ENCODE peak calls at places on chromosomes 11 and 22, in four cellular contexts. W is K562, F is GM12891, G is GM12878. X is an unnamed sample.

GRCh38 chr22:22955866-22956535 is 68.4 kb downstream of the IGLL5 start:
- DNase-seq in G (no peak), F (no peak), W (peak; percentile 99), X (peak; percentile 48)

GRCh38 chr22:37019309-37020191 is at the start of the genes MPST and TST:
- DNase-seq in G (no peak), W (peak; percentile 81), F (peak; percentile 80), X (peak; percentile 91)

GRCh38 chr22:44254811-44255210 is 57.9 kb downstream of the SHISAL1 start:
- DNase-seq in W (no peak), G (no peak), F (no peak), X (no peak)

GRCh38 chr11:394034-394857 is at the start of gene PKP3:
- DNase-seq in G (no peak), F (no peak), W (peak; percentile 87), X (no peak)

GRCh38 chr11:78365381-78365792 is 52.2 kb downstream of the GAB2 start:
- DNase-seq in G (no peak), W (no peak), F (no peak), X (no peak)

GRCh38 chr22:26711205-26711958 is 54.0 kb downstream of the MIAT start:
- DNase-seq in F (peak; percentile 37), G (peak; percentile 68), W (no peak), X (no peak)

GRCh38 chr11:35335226-35335625 is 84.1 kb downstream of the SLC1A2 start:
- DNase-seq in F (no peak), G (no peak), W (no peak), X (no peak)

GRCh38 chr11:84498016-84498415 is 1129.1 kb downstream of the DLG2 start:
- DNase-seq in F (no peak), W (no peak), G (no peak), X (no peak)

GRCh38 chr11:78676026-78676557 is 101.4 kb upstream of the NARS2 start:
- DNase-seq in G (no peak), W (no peak), F (no peak), X (no peak)

GRCh38 chr22:20400606-20401375 is 6.8 kb downstream of the ZNF74 start:
- DNase-seq in G (no peak), F (no peak), W (peak; percentile 45), X (no peak)

GRCh38 chr11:23399995-23400394 is 539.7 kb upstream of the CCDC179 start:
- DNase-seq in F (no peak), W (no peak), G (no peak), X (no peak)

GRCh38 chr11:85709983-85710382 is 24.0 kb upstream of the CCDC89 start:
- DNase-seq in G (no peak), W (no peak), F (no peak), X (no peak)

GRCh38 chr22:26589367-26589844 is 526 bp downstream of the TPST2 start:
- DNase-seq in G (no peak), W (peak; percentile 61), F (peak; percentile 25), X (peak; percentile 3)

GRCh38 chr11:292211-293121 is 3.5 kb downstream of the PGGHG start:
- DNase-seq in F (no peak), G (no peak), W (no peak), X (no peak)

GRCh38 chr11:131064373-131064991 is 148.2 kb upstream of the SNX19 start:
- DNase-seq in G (peak; percentile 5), F (peak; percentile 40), W (peak; percentile 65), X (peak; percentile 23)

GRCh38 chr11:94934362-94934761 is 39.0 kb downstream of the CWC15 start:
- DNase-seq in W (no peak), G (no peak), F (no peak), X (no peak)

GRCh38 chr11:67252831-67253239 is 13.4 kb upstream of the GRK2 start:
- DNase-seq in W (no peak), G (no peak), F (no peak), X (no peak)

GRCh38 chr22:44887941-44888366 is 121.9 kb downstream of the PHF21B start:
- DNase-seq in W (no peak), G (no peak), F (no peak), X (no peak)

GRCh38 chr22:46604306-46604690 is 15.9 kb upstream of the GRAMD4 start:
- DNase-seq in G (peak; percentile 59), W (peak; percentile 84), F (peak; percentile 64), X (peak; percentile 98)

GRCh38 chr11:106482920-106483761 is 405.7 kb downstream of the AASDHPPT start:
- DNase-seq in W (no peak), F (no peak), G (no peak), X (no peak)

GRCh38 chr22:43554694-43555365 is 143.0 kb downstream of the MPPED1 start:
- DNase-seq in F (no peak), G (no peak), W (no peak), X (no peak)

GRCh38 chr11:36070215-36070976 is 126.5 kb downstream of the LDLRAD3 start:
- DNase-seq in W (no peak), G (no peak), F (no peak), X (no peak)

GRCh38 chr11:132987936-132988335 is 544.4 kb downstream of the OPCML start:
- DNase-seq in W (no peak), G (no peak), F (no peak), X (no peak)

GRCh38 chr22:27654536-27655445 is 146.8 kb downstream of the MN1 start:
- DNase-seq in F (no peak), G (no peak), W (no peak), X (no peak)

GRCh38 chr11:12139144-12139881 is 28.9 kb downstream of the MICAL2 start:
- DNase-seq in G (no peak), W (no peak), F (no peak), X (no peak)

GRCh38 chr11:93287434-93287833 is 43.1 kb upstream of the DEUP1 start:
- DNase-seq in G (no peak), W (no peak), F (no peak), X (no peak)

GRCh38 chr11:46521947-46522681 is 71.7 kb downstream of the AMBRA1 start:
- DNase-seq in F (no peak), W (no peak), G (no peak), X (peak; percentile 33)

GRCh38 chr11:69209936-69210659 is 54.4 kb downstream of the SMIM38 start:
- DNase-seq in G (peak; percentile 23), W (peak; percentile 69), F (no peak), X (peak; percentile 34)

GRCh38 chr11:71298761-71299181 is 46.4 kb upstream of the SHANK2 start:
- DNase-seq in F (no peak), G (no peak), W (no peak), X (no peak)

GRCh38 chr22:50313021-50313420 is 5.6 kb upstream of the PLXNB2 start:
- DNase-seq in F (no peak), G (no peak), W (no peak), X (no peak)

GRCh38 chr22:40423882-40424640 is 53.7 kb downstream of the SGSM3 start:
- DNase-seq in F (no peak), W (no peak), G (no peak), X (no peak)

GRCh38 chr11:46064221-46064620 is 57.0 kb downstream of the PHF21A start:
- DNase-seq in F (no peak), G (no peak), W (no peak), X (no peak)

GRCh38 chr11:7668911-7669310 is 4.4 kb downstream of the CYB5R2 start:
- DNase-seq in F (no peak), W (no peak), G (no peak), X (no peak)

GRCh38 chr11:69661413-69661715 is 13.8 kb downstream of the LTO1 start:
- DNase-seq in G (no peak), F (no peak), W (no peak), X (no peak)

GRCh38 chr11:118892515-118892914 is 8.8 kb downstream of the CXCR5 start:
- DNase-seq in F (no peak), G (no peak), W (peak; percentile 39), X (no peak)

GRCh38 chr22:37337204-37337943 is 55.1 kb downstream of the CYTH4 start:
- DNase-seq in F (no peak), G (no peak), W (no peak), X (no peak)

GRCh38 chr11:28268925-28269324 is 160.7 kb downstream of the METTL15 start:
- DNase-seq in W (no peak), G (no peak), F (no peak), X (no peak)
- TF ChIP-seq SPI1 in W (no peak), G (no peak), F (no peak), X (no peak)

GRCh38 chr11:112499908-112500204 is 239.2 kb upstream of the PLET1 start:
- DNase-seq in F (no peak), W (no peak), G (no peak), X (no peak)

GRCh38 chr11:112498701-112499100 is 238.0 kb upstream of the PLET1 start:
- DNase-seq in G (no peak), F (no peak), W (no peak), X (no peak)

GRCh38 chr11:112497826-112498225 is 237.2 kb upstream of the PLET1 start:
- DNase-seq in G (no peak), F (no peak), W (no peak), X (no peak)

GRCh38 chr11:112503410-112503809 is 242.8 kb upstream of the PLET1 start:
- DNase-seq in G (no peak), F (no peak), W (no peak), X (no peak)

DNA sequence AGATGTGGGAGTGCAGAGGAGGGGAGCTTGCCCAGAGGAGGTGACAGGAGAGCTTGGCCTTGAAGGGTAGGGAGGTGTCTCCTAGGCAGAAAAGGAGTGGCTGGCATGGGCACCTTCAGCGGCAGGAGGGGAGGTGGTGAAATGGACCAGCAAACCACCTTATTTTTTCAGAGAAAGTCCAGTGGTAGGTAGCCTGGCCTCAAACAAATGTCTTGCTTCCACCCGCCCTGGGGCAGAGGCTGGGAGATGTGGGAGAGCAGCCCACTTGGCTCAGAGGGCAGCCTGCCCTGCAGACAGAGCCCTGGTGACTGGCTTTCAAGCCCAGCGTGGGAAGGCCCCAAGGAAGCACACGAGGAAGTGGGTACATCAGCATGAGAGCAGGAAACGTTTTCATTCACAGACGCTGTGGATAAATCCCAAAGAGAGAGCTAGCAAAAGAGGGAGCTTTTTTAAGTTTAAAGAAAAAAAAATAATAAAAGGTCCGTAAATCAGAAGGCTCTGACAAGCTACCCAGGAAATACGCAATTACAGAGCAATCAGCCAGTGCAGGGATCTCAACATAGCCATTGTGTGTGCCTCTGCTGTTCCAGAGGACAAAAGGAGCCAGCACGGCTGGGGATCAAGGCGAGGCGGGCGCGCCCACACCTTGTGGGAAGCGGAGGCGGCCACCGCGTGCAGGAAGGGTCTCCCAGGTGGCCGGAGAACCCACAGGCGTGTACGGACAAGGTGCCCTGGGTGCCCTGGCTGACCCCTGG is 238.7 kb upstream of the PLET1 start:
- DNase-seq in G (no peak), W (no peak), F (no peak), X (no peak)
- TF ChIP-seq SPI1 in G (no peak), W (no peak), F (no peak), X (no peak)

GRCh38 chr22:19169002-19169946 is 9.3 kb downstream of the SLC25A1 start:
- DNase-seq in W (peak; percentile 88), G (no peak), F (no peak), X (no peak)
- TF ChIP-seq SPI1 in W (peak; percentile 21), G (no peak), F (no peak), X (no peak)

DNA sequence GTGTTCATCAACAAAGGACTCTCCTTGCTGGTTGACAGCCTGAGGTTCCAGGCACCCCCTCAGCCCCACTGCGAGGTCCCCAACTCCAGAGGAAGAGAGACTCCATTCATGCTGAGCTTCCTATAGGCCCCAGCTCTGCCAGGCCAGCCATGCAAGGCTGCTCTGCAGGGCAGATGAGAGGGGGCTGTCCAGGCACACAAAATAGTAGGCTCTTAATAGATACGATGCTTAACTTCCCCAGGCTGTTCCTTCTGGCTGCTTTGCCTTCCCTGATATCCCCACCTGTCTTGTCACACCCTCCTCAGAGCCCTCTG is 45.0 kb upstream of the CRYBB3 start:
- DNase-seq in G (no peak), F (no peak), W (no peak), X (no peak)
- TF ChIP-seq SPI1 in G (no peak), F (no peak), W (no peak), X (no peak)

X was measured in HL-60.